ENCODE peak calls at places on chromosomes 12 and 14, in five cellular contexts. C is activated CD4-positive, CD25-positive, alpha-beta regulatory T cell treated with anti-CD3 and anti-CD28 coated beads, Interleukin-2, amount 50 U/mL, for 16 hours; K is naive thymus-derived CD4-positive, alpha-beta T cell; X is astrocyte of the cerebellum; L is posterior cingulate gyrus. I is an unnamed sample.

GRCh38 chr14:101243587-101244338 is 317.5 kb upstream of the DIO3 start:
- DNase-seq in C (no peak), K (no peak), L (peak), X (no peak), I (no peak)

GRCh38 chr12:72272731-72273498 is 745 bp downstream of the TRHDE start:
- DNase-seq in C (no peak), L (peak), K (no peak), X (no peak), I (no peak)

GRCh38 chr14:103994535-103995184 is 52.3 kb upstream of the RD3L start:
- DNase-seq in L (no peak), X (no peak), C (no peak), K (no peak), I (no peak)

GRCh38 chr14:101889898-101890297 is 74.5 kb upstream of the DYNC1H1 start:
- DNase-seq in X (no peak), L (no peak), C (no peak), K (no peak), I (no peak)

GRCh38 chr12:526089-526488 is 66.3 kb downstream of the B4GALNT3 start:
- DNase-seq in X (no peak), L (no peak), K (no peak), C (no peak), I (no peak)

GRCh38 chr12:13101854-13102375 is 1.6 kb downstream of the GSG1 start:
- DNase-seq in X (no peak), L (no peak), C (no peak), K (no peak), I (no peak)

GRCh38 chr14:77088645-77089044 is 9.4 kb upstream of the CIPC start:
- DNase-seq in C (no peak), L (no peak), X (no peak), K (no peak), I (no peak)

GRCh38 chr12:114013601-114014345 is 47.6 kb upstream of the RBM19 start:
- DNase-seq in K (no peak), C (no peak), X (no peak), L (no peak), I (no peak)

GRCh38 chr12:87820524-87821194 is 208.5 kb downstream of the C12orf50 start:
- DNase-seq in C (no peak), X (peak), L (no peak), K (no peak), I (no peak)

GRCh38 chr12:96261557-96261956 is 67.4 kb downstream of the ELK3 start:
- DNase-seq in K (no peak), X (no peak), C (no peak), L (no peak), I (no peak)

GRCh38 chr12:12396727-12397126 is 39.8 kb downstream of the BORCS5 start:
- DNase-seq in L (no peak), X (no peak), K (no peak), C (no peak), I (no peak)

GRCh38 chr14:58839233-58839632 is 201.5 kb downstream of the DACT1 start:
- DNase-seq in K (no peak), X (no peak), C (no peak), L (no peak), I (no peak)

GRCh38 chr12:22576473-22576872 is 32.1 kb upstream of the C2CD5 start:
- DNase-seq in L (no peak), K (no peak), C (no peak), X (no peak), I (no peak)

GRCh38 chr14:50447491-50447890 is 50.8 kb upstream of the CDKL1 start:
- DNase-seq in K (no peak), L (no peak), X (no peak), C (no peak), I (no peak)

GRCh38 chr12:108861878-108862587 is 4.7 kb upstream of the SSH1 start:
- DNase-seq in C (no peak), X (no peak), L (no peak), K (no peak), I (no peak)

GRCh38 chr14:21467620-21468019 is 9.1 kb downstream of the RAB2B start:
- DNase-seq in K (no peak), X (peak), L (no peak), C (no peak), I (no peak)

GRCh38 chr14:61438860-61439765 is 117.7 kb downstream of the PRKCH start:
- DNase-seq in K (no peak), X (peak), C (no peak), L (no peak), I (peak)

GRCh38 chr14:80988742-80989429 is 33.5 kb downstream of the TSHR start:
- DNase-seq in X (no peak), L (no peak), K (no peak), C (no peak), I (no peak)

GRCh38 chr14:70098257-70098809 is 90.4 kb downstream of the SLC8A3 start:
- DNase-seq in L (peak), X (no peak), K (no peak), C (no peak), I (no peak)

GRCh38 chr12:118357327-118358007 is 15.2 kb downstream of the TAOK3 start:
- DNase-seq in K (no peak), L (no peak), C (no peak), X (no peak), I (no peak)

GRCh38 chr14:79764288-79764687 is 447.0 kb downstream of the DIO2 start:
- DNase-seq in C (no peak), K (no peak), L (no peak), X (no peak), I (no peak)

GRCh38 chr12:88578821-88579518 is 1.3 kb downstream of the KITLG start:
- DNase-seq in L (no peak), K (no peak), C (no peak), X (no peak), I (no peak)

GRCh38 chr14:104363891-104364760 is 215.4 kb upstream of the C14orf180 start:
- DNase-seq in C (no peak), X (no peak), L (peak), K (no peak), I (no peak)

GRCh38 chr14:66405158-66405557 is 81.0 kb upstream of the CCDC196 start:
- DNase-seq in K (no peak), C (no peak), X (no peak), L (peak), I (no peak)

GRCh38 chr12:130920119-130920703 is 33.5 kb upstream of the ADGRD1 start:
- DNase-seq in X (no peak), L (no peak), C (no peak), K (no peak), I (no peak)

GRCh38 chr14:99664636-99665273 is 19.3 kb upstream of the CYP46A1 start:
- DNase-seq in C (no peak), X (no peak), L (no peak), K (no peak), I (no peak)

GRCh38 chr14:34355584-34356266 is 106.3 kb downstream of the SPTSSA start:
- DNase-seq in K (no peak), L (no peak), C (no peak), X (peak), I (no peak)

GRCh38 chr14:50974118-50974517 is 29.8 kb upstream of the PYGL start:
- DNase-seq in L (peak), K (no peak), X (no peak), C (no peak), I (no peak)

GRCh38 chr12:102067574-102068258 is 5.9 kb upstream of the WASHC3 start:
- DNase-seq in L (no peak), K (no peak), C (no peak), X (peak), I (no peak)

GRCh38 chr14:88765130-88765529 is 27.6 kb downstream of the EML5 start:
- DNase-seq in C (no peak), X (peak), L (no peak), K (no peak), I (no peak)